ENCODE peak calls at places on chromosome 2, in ten cellular contexts. A is H9; G is stimulated activated CD4-positive, alpha-beta T cell treated with anti-CD3 and anti-CD28 coated beads, TNF-alpha, amount 100 ng/mL, for 48 hours; I is posterior vena cava; H is HEK293T; K is fibroblast of gingiva; X is WERI-Rb-1; M is HTR-8/SVneo; E is kidney tubule cell; R is epithelial cell of esophagus. Z is an unnamed sample.

GRCh38 chr2:3434654-3435053 is 55.2 kb downstream of the TRAPPC12 start:
- DNase-seq in K (no peak), I (no peak), X (no peak), A (no peak), R (no peak), G (no peak), H (no peak), M (no peak), E (no peak), Z (no peak)

GRCh38 chr2:46179037-46179621 is 118.1 kb upstream of the EPAS1 start:
- DNase-seq in G (peak), X (peak), I (peak), K (peak), M (peak), A (no peak), E (peak), H (no peak), R (peak), Z (no peak)

GRCh38 chr2:660477-661214 is 16.6 kb downstream of the TMEM18 start:
- DNase-seq in I (no peak), R (no peak), G (no peak), M (no peak), H (no peak), E (no peak), X (no peak), K (no peak), A (peak), Z (peak)

GRCh38 chr2:12948231-12948962 is 231.7 kb downstream of the TRIB2 start:
- DNase-seq in K (no peak), E (no peak), G (no peak), H (no peak), I (no peak), R (no peak), X (peak), M (no peak), A (no peak), Z (no peak)

GRCh38 chr2:42722328-42723190 is 41.4 kb downstream of the OXER1 start:
- DNase-seq in K (peak), M (no peak), A (no peak), X (no peak), G (peak), R (peak), I (no peak), E (peak), H (no peak), Z (no peak)

GRCh38 chr2:164599954-164600589 is 21.2 kb downstream of the GRB14 start:
- DNase-seq in E (peak), X (peak), H (peak), I (no peak), K (peak), A (peak), G (no peak), R (peak), M (peak), Z (peak)

GRCh38 chr2:219661955-219662395 is 34.5 kb downstream of the SLC4A3 start:
- DNase-seq in R (peak), G (no peak), M (no peak), I (no peak), H (no peak), K (no peak), E (peak), X (no peak), A (peak), Z (no peak)

GRCh38 chr2:177391822-177392372 is 676 bp upstream of the AGPS start:
- DNase-seq in I (no peak), A (no peak), H (no peak), X (no peak), R (no peak), M (no peak), E (no peak), K (no peak), G (no peak), Z (no peak)

GRCh38 chr2:241064008-241064801 is 37.9 kb downstream of the MTERF4 start:
- DNase-seq in E (peak), R (peak), X (no peak), I (peak), H (no peak), G (peak), M (no peak), A (peak), K (no peak), Z (no peak)

GRCh38 chr2:233259745-233260144 is 8.3 kb downstream of the ATG16L1 start:
- DNase-seq in I (no peak), K (no peak), X (no peak), H (no peak), G (no peak), R (no peak), E (no peak), A (no peak), M (no peak), Z (no peak)

Z was measured in glutamatergic neuron.